ENCODE peak calls at places on chromosomes 2 and 18, in ten cellular contexts. J, F, I, D, Q, W, L, V, E and G are unnamed samples.

GRCh38 chr2:241817126-241817820 is 8.3 kb downstream of the NEU4 start:
- DNase-seq in J (no peak), F (peak; percentile 59), I (no peak), D (no peak), Q (no peak), W (no peak), L (no peak), V (peak; percentile 34), E (no peak), G (peak; percentile 35)

GRCh38 chr18:70419526-70419925 is 130.7 kb downstream of the SOCS6 start:
- DNase-seq in J (no peak), F (no peak), I (no peak), D (no peak), Q (no peak), W (no peak), L (no peak), V (no peak), E (no peak), G (no peak)

GRCh38 chr2:136305517-136306192 is 187.7 kb upstream of the CXCR4 start:
- DNase-seq in J (no peak), F (no peak), I (no peak), D (no peak), Q (no peak), W (no peak), L (no peak), V (no peak), E (no peak), G (no peak)

GRCh38 chr18:79621501-79621900 is 58.1 kb upstream of the CTDP1 start:
- DNase-seq in J (no peak), F (peak; percentile 51), I (no peak), D (no peak), Q (no peak), W (no peak), L (peak; percentile 65), V (no peak), E (no peak), G (no peak)

GRCh38 chr2:133442393-133442792 is 125.9 kb downstream of the NCKAP5 start:
- DNase-seq in J (no peak), F (no peak), I (no peak), D (no peak), Q (no peak), W (no peak), L (no peak), V (no peak), E (no peak), G (no peak)

GRCh38 chr2:24830351-24830750 is 37.1 kb downstream of the CENPO start:
- DNase-seq in J (no peak), F (no peak), I (no peak), D (no peak), Q (no peak), W (peak; percentile 10), L (peak; percentile 43), V (peak; percentile 3), E (no peak), G (peak; percentile 3)

GRCh38 chr2:69973335-69973735 is 11.9 kb upstream of the ASPRV1 start:
- DNase-seq in J (no peak), F (no peak), I (no peak), D (no peak), Q (peak; percentile 60), W (no peak), L (peak; percentile 7), V (no peak), E (no peak), G (no peak)

GRCh38 chr18:37252854-37253396 is 312.7 kb downstream of the CELF4 start:
- DNase-seq in J (no peak), F (no peak), I (no peak), D (no peak), Q (no peak), W (no peak), L (peak; percentile 41), V (no peak), E (no peak), G (no peak)

GRCh38 chr2:157840568-157841156 is 35.5 kb downstream of the ACVR1 start:
- DNase-seq in J (no peak), F (no peak), I (no peak), D (peak; percentile 68), Q (no peak), W (no peak), L (no peak), V (no peak), E (no peak), G (no peak)

GRCh38 chr2:141957321-141957720 is 173.5 kb downstream of the LRP1B start:
- DNase-seq in J (no peak), F (no peak), I (no peak), D (no peak), Q (no peak), W (no peak), L (no peak), V (no peak), E (no peak), G (no peak)

GRCh38 chr2:35803133-35803532 is 552.4 kb upstream of the CRIM1 start:
- DNase-seq in J (no peak), F (no peak), I (no peak), D (no peak), Q (no peak), W (no peak), L (no peak), V (no peak), E (no peak), G (no peak)

GRCh38 chr2:21544392-21544791 is 420.6 kb downstream of the TDRD15 start:
- DNase-seq in J (no peak), F (no peak), I (no peak), D (no peak), Q (no peak), W (no peak), L (no peak), V (no peak), E (no peak), G (no peak)

DNA sequence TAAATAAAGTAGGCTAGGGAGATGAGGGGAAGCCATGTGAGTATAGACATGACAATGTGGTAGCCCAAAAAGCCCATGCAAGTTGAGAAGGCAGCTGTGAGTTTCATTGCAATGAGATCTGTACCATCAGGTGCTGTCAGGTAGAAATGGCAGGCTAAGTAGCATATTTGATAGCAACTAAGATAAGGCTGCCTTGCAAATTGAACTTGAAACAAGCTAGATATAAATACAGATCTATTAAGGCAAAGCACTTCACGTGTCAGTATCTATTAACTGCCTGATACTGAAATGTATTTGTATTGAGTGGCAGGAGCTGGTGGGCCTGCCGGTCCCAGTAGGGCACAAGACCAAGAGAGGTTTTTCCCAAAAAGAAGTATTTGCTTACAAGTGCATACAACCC is 419.9 kb downstream of the TDRD15 start:
- DNase-seq in J (no peak), F (no peak), I (no peak), D (no peak), Q (no peak), W (no peak), L (no peak), V (no peak), E (no peak), G (no peak)
- TF ChIP-seq POLR2AphosphoS5 in J (no peak), F (no peak), I (no peak), D (no peak), Q (no peak), W (no peak), L (no peak), V (no peak), E (no peak), G (no peak)

GRCh38 chr2:102166189-102166845 is 20.5 kb upstream of the IL1RL2 start:
- DNase-seq in J (peak; percentile 47), F (no peak), I (no peak), D (peak; percentile 44), Q (no peak), W (no peak), L (no peak), V (peak; percentile 27), E (no peak), G (no peak)
- TF ChIP-seq POLR2A in J (no peak), F (no peak), I (no peak), D (no peak), Q (no peak), W (no peak), L (no peak), V (no peak), E (no peak), G (no peak)

GRCh38 chr2:190342601-190343000 is 788 bp upstream of the INPP1 start:
- DNase-seq in J (no peak), F (no peak), I (no peak), D (no peak), Q (no peak), W (no peak), L (no peak), V (no peak), E (no peak), G (no peak)

GRCh38 chr2:190343170-190343499 is 254 bp upstream of the INPP1 start:
- DNase-seq in J (no peak), F (no peak), I (no peak), D (no peak), Q (no peak), W (no peak), L (no peak), V (no peak), E (no peak), G (no peak)

GRCh38 chr2:190340369-190340768 is 3.0 kb upstream of the INPP1 start:
- DNase-seq in J (no peak), F (no peak), I (no peak), D (no peak), Q (peak; percentile 31), W (peak; percentile 67), L (no peak), V (no peak), E (no peak), G (no peak)

GRCh38 chr2:190344275-190344827 is 962 bp downstream of the INPP1 start:
- DNase-seq in J (peak; percentile 60), F (peak; percentile 65), I (no peak), D (peak; percentile 76), Q (no peak), W (no peak), L (no peak), V (peak; percentile 62), E (no peak), G (peak; percentile 18)

GRCh38 chr2:190343500-190344274 is at the start of gene INPP1:
- DNase-seq in J (peak; percentile 25), F (peak; percentile 85), I (peak; percentile 54), D (peak; percentile 73), Q (no peak), W (no peak), L (peak; percentile 92), V (peak; percentile 74), E (no peak), G (peak; percentile 52)
- TF ChIP-seq POLR2AphosphoS5 in J (peak; percentile 10), F (no peak), I (peak; percentile 28), D (peak; percentile 70), Q (no peak), W (peak; percentile 74), L (peak; percentile 88), V (no peak), E (no peak), G (no peak)

DNA sequence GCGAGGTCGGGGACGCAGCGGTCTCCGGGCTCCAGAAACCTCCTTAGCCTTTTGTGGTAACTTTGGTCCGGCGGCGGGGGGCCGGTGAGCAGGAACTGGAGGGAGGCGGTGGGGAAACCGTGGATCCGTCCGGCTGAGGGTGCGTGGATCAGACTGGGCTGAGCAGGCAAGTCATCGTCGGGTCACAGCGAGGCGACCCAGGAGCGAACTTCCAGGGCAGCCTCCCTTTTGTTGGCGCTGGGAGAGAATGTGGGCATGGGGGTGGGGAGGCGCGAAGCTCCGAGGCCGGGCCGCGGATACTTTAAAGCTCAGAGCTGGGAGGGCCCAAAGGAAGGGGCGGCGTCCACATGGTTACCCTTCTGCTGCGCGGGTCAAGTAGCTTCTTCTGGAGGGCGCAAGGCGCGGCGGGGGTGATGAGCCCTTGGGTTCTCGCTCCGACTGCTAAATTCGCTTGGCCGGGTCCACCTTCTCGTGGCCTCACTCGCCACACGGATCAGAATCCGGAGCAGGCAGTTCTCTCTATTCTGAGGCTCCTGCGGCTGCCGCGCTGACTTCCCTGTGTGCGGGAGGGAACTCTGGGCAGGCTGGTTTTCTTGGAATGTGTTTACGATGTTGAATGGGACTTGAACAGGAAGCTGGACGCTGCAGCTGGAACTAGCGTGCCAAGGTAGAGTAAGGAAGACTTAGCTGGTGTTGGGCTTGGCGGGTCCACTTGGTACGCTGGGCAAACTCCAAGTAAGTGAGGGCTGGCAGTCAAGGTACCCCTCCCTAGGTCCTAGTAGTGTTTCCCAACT is 969 bp downstream of the GULP1 start:
- DNase-seq in J (peak; percentile 94), F (peak; percentile 85), I (peak; percentile 59), D (peak; percentile 88), Q (peak; percentile 39), W (peak; percentile 81), L (peak; percentile 71), V (peak; percentile 81), E (no peak), G (no peak)
- TF ChIP-seq POLR2A in J (peak; percentile 42), F (no peak), I (peak; percentile 23), D (no peak), Q (peak; percentile 48), W (peak; percentile 62), L (no peak), V (peak; percentile 85), E (peak; percentile 73), G (no peak)